ENCODE peak calls at places on chromosomes 6 and 20, in five cellular contexts. Y is kidney glomerular epithelial cell, I is hippocampal formation, P is WTC11, Q is uterus. K is an unnamed sample.

GRCh38 chr6:110315856-110316398 is 42.2 kb downstream of the METTL24 start:
- DNase-seq in Q (no peak), P (no peak), I (no peak), Y (no peak), K (no peak)

GRCh38 chr6:168607272-168608112 is 166.5 kb downstream of the SMOC2 start:
- DNase-seq in P (peak), Q (peak), Y (peak), I (no peak), K (no peak)

GRCh38 chr6:16728513-16729182 is 32.6 kb downstream of the ATXN1 start:
- DNase-seq in I (no peak), Q (no peak), P (no peak), Y (no peak), K (no peak)

GRCh38 chr20:63504642-63505041 is 5.8 kb upstream of the EEF1A2 start:
- DNase-seq in Q (no peak), P (no peak), Y (no peak), I (no peak), K (no peak)

GRCh38 chr20:54110041-54110440 is 39.6 kb upstream of the BCAS1 start:
- DNase-seq in Y (no peak), Q (no peak), P (no peak), I (no peak), K (no peak)

GRCh38 chr6:109318328-109318876 is 63.9 kb downstream of the CD164 start:
- DNase-seq in I (peak), Q (no peak), P (no peak), Y (no peak), K (no peak)

GRCh38 chr6:157025459-157025858 is 248.3 kb downstream of the ARID1B start:
- DNase-seq in Q (no peak), I (no peak), P (no peak), Y (no peak), K (no peak)

GRCh38 chr6:135270676-135271536 is 89.8 kb downstream of the MYB start:
- DNase-seq in P (peak), Q (no peak), Y (no peak), I (no peak), K (no peak)

GRCh38 chr20:51126337-51126736 is 103.4 kb upstream of the KCNG1 start:
- DNase-seq in P (no peak), Q (no peak), Y (no peak), I (no peak), K (no peak)

GRCh38 chr6:170279977-170280688 is 10.7 kb downstream of the DLL1 start:
- DNase-seq in Y (peak), Q (peak), P (peak), I (no peak), K (peak)

GRCh38 chr6:1232578-1232977 is 79.3 kb upstream of the FOXQ1 start:
- DNase-seq in P (no peak), Y (no peak), I (no peak), Q (no peak), K (no peak)

GRCh38 chr20:61628901-61629300 is 376.8 kb downstream of the CDH4 start:
- DNase-seq in Y (no peak), Q (no peak), P (no peak), I (no peak), K (no peak)

GRCh38 chr20:63846128-63846771 is 15.0 kb upstream of the ABHD16B start:
- DNase-seq in I (no peak), P (peak), Q (peak), Y (no peak), K (no peak)

GRCh38 chr20:1323256-1323655 is 5.7 kb downstream of the SDCBP2 start:
- DNase-seq in P (no peak), Q (no peak), I (no peak), Y (no peak), K (no peak)

GRCh38 chr6:54519161-54519560 is 210.9 kb downstream of the TINAG start:
- DNase-seq in P (no peak), Y (peak), Q (no peak), I (no peak), K (no peak)

GRCh38 chr6:130853555-130854183 is 26.5 kb downstream of the SMLR1 start:
- DNase-seq in Y (no peak), I (no peak), Q (no peak), P (no peak), K (no peak)

GRCh38 chr20:16350465-16350864 is 222.8 kb downstream of the KIF16B start:
- DNase-seq in P (no peak), I (no peak), Y (peak), Q (no peak), K (no peak)

GRCh38 chr6:66328181-66328580 is 621.2 kb upstream of the EYS start:
- DNase-seq in Y (no peak), Q (no peak), I (no peak), P (no peak), K (no peak)

GRCh38 chr6:35084511-35085203 is 56.5 kb downstream of the TCP11 start:
- DNase-seq in Y (no peak), P (no peak), I (no peak), Q (no peak), K (no peak)

GRCh38 chr20:44646641-44647274 is 4.7 kb downstream of the ADA start:
- DNase-seq in P (no peak), Q (no peak), I (no peak), Y (no peak), K (no peak)

GRCh38 chr20:19823216-19823615 is 65.2 kb downstream of the RIN2 start:
- DNase-seq in P (no peak), Q (no peak), Y (no peak), I (no peak), K (no peak)

GRCh38 chr6:169441292-169441691 is 187.6 kb upstream of the THBS2 start:
- DNase-seq in Y (no peak), I (no peak), P (no peak), Q (no peak), K (no peak)

GRCh38 chr6:151229401-151230276 is 10.1 kb upstream of the AKAP12 start:
- DNase-seq in Q (no peak), P (no peak), Y (no peak), I (no peak), K (peak)

GRCh38 chr6:31736026-31736767 is at the start of gene CLIC1:
- DNase-seq in I (peak), P (peak), Y (peak), Q (peak), K (peak)

GRCh38 chr6:168340819-168341218 is 21.2 kb upstream of the DACT2 start:
- DNase-seq in I (no peak), P (no peak), Q (no peak), Y (no peak), K (no peak)

GRCh38 chr6:15754035-15754705 is 91.3 kb upstream of the DTNBP1 start:
- DNase-seq in P (no peak), Y (peak), I (no peak), Q (no peak), K (no peak)

GRCh38 chr6:130815200-130816071 is 11.8 kb upstream of the SMLR1 start:
- DNase-seq in I (no peak), Q (no peak), Y (no peak), P (no peak), K (no peak)

GRCh38 chr6:99822741-99823512 is 171.1 kb downstream of the MCHR2 start:
- DNase-seq in P (no peak), Y (peak), Q (no peak), I (peak), K (peak)

GRCh38 chr20:25453035-25453810 is 45.8 kb downstream of the GINS1 start:
- DNase-seq in Q (no peak), I (no peak), P (no peak), Y (peak), K (no peak)

K was measured in activated T-cell treated with anti-CD3 and anti-CD28 coated beads, Interleukin-2, amount 50 U/mL, for 72 hours.